ENCODE peak calls at places on chromosomes 7 and 10, in eight cellular contexts. P is neural progenitor cell, X is MM.1S, W is endodermal cell, V is Karpas-422, S is hepatocyte, Q is AG04450, K is ovary. U is an unnamed sample. For H3K9me3, the result is how much of the 10 kb centered on the place peaks cover.

GRCh38 chr10:5285186-5285585 is 79.6 kb upstream of the UCN3 start:
- DNase-seq in P (no peak), X (no peak), W (no peak), V (no peak), S (no peak), Q (no peak), K (no peak), U (no peak)

GRCh38 chr10:73182568-73182967 is 14.6 kb downstream of the FAM149B1 start:
- DNase-seq in P (no peak), X (no peak), W (no peak), V (no peak), S (peak), Q (no peak), K (no peak), U (no peak)

GRCh38 chr7:122886357-122887081 is at the start of gene CADPS2:
- DNase-seq in P (peak), X (peak), W (peak), V (no peak), S (peak), Q (peak), K (peak), U (peak)

GRCh38 chr10:34698979-34699378 is 116.1 kb downstream of the PARD3 start:
- DNase-seq in P (no peak), X (no peak), W (peak), V (no peak), S (no peak), Q (no peak), K (no peak), U (no peak)

GRCh38 chr10:75211007-75211735 is 575 bp downstream of the VDAC2 start:
- DNase-seq in P (no peak), X (peak), W (peak), V (peak), S (peak), Q (no peak), K (no peak), U (no peak)

GRCh38 chr10:70475661-70476060 is 2.9 kb upstream of the PALD1 start:
- DNase-seq in P (no peak), X (no peak), W (no peak), V (no peak), S (no peak), Q (no peak), K (no peak), U (no peak)

GRCh38 chr10:129740532-129741279 is 223.4 kb downstream of the EBF3 start:
- DNase-seq in P (no peak), X (no peak), W (peak), V (no peak), S (no peak), Q (no peak), K (no peak), U (no peak)

GRCh38 chr10:35470535-35470934 is 134.2 kb downstream of the CCNY start:
- DNase-seq in P (peak), X (no peak), W (peak), V (no peak), S (peak), Q (no peak), K (no peak), U (no peak)

GRCh38 chr10:70896551-70896950 is 8.2 kb upstream of the PCBD1 start:
- DNase-seq in P (no peak), X (no peak), W (no peak), V (no peak), S (no peak), Q (no peak), K (no peak), U (no peak)

GRCh38 chr10:124697837-124698559 is 46.2 kb downstream of the FAM53B start:
- DNase-seq in P (peak), X (no peak), W (no peak), V (no peak), S (no peak), Q (no peak), K (no peak), U (no peak)

DNA sequence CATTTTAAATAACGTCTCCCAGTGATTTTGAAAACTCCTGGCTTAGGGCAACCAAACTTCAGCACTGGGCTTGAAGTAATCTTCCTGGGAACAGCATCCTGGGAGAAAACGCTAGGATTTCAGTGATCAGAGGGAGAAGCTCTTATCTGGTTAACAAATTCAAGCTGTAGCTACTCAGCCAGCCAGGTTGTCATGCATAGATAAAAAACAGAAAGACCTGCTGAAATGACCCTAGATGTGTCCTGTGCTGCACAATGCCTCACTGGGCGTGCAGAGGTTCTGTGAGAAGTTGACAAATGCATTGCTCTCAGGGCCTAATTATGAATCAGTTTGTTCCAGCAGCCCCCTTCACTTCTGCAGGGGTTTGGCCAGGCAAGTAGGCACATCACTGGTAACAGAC is 68.9 kb upstream of the CHCHD3 start:
- DNase-seq in P (no peak), X (no peak), W (no peak), V (no peak), S (no peak), Q (no peak), K (no peak), U (no peak)
- H3K27ac ChIP-seq in P (no peak), X (no peak), W (no peak), V (no peak), S (no peak), Q (no peak), K (no peak), U (no peak)

GRCh38 chr10:131081386-131081785 is 230.1 kb downstream of the TCERG1L start:
- DNase-seq in P (no peak), X (no peak), W (no peak), V (peak), S (no peak), Q (no peak), K (peak), U (no peak)

GRCh38 chr10:131082991-131083465 is 228.5 kb downstream of the TCERG1L start:
- DNase-seq in P (no peak), X (no peak), W (no peak), V (no peak), S (no peak), Q (no peak), K (no peak), U (no peak)

GRCh38 chr10:131082201-131082850 is 229.2 kb downstream of the TCERG1L start:
- DNase-seq in P (no peak), X (no peak), W (no peak), V (no peak), S (no peak), Q (no peak), K (no peak), U (peak)

GRCh38 chr10:131080571-131080970 is 230.9 kb downstream of the TCERG1L start:
- DNase-seq in P (no peak), X (no peak), W (no peak), V (no peak), S (no peak), Q (no peak), K (no peak), U (no peak)

DNA sequence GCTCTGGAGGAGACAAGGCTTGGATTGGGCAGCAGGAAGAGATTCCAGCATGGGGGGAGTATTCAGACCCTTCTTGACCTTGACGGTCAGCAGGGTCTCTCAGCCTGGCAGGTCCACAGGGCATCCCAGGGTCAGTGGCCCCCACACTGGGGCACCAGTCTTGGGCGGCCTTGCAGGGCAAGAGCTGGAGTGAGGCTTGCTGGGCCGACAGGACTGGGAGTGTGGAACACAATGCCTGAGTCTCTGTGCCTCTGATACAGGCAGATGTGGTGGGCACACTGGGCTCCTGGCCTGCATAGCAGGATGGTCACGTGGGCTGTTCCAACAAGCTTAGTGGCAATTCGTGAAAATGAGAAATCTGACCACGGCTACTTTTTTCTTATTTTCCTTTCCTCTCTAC is 229.7 kb downstream of the TCERG1L start:
- DNase-seq in P (no peak), X (no peak), W (no peak), V (no peak), S (no peak), Q (no peak), K (peak), U (no peak)
- H3K9me3 ChIP-seq in P (under half), X (under half), W (under half), V (under half), S (under half), Q (half or more), K (under half), U (under half)

DNA sequence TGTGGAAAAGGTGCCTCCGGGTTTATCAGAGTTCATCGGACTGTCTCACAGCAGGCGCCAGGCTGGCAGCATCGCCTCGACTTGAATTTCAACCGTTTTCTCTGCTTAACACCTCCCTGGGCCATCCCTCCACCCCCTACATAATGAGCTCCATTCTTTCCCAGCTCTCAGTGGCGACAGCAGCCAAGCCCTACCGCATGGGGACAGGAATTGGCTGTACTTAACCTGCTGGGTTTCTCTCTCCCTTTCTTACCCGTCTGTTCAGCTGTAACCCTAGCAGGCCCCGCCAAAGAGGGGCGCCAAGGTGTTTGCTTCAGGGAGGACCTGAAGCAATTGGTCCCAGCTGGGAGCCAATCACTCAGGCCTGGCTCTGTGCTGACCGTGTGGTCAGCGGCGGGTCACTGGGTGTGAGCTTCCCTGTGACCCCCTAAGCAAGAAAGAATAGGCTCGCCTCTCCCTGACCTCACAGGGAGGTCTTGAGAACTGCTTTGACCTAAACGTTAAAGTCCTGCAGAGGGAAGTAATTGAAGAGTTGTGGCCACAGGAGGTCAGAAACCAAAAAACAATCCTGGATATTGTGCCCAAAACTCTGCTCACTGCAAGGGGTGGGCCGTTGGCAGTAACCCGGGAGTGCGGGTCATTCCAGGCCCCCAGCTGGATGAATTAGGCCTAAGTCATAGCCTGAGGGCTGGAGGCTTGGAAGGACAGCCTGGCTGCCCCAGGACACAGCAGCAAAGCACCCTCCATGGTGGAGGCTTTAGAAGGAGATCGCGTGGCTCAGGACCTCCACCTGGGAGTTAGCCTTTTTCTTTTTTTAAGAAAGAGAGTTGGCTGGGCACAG is 114.7 kb downstream of the ITIH5 start:
- DNase-seq in P (peak), X (no peak), W (peak), V (no peak), S (no peak), Q (no peak), K (no peak), U (no peak)
- H3K27ac ChIP-seq in P (no peak), X (no peak), W (no peak), V (no peak), S (no peak), Q (no peak), K (no peak), U (no peak)

DNA sequence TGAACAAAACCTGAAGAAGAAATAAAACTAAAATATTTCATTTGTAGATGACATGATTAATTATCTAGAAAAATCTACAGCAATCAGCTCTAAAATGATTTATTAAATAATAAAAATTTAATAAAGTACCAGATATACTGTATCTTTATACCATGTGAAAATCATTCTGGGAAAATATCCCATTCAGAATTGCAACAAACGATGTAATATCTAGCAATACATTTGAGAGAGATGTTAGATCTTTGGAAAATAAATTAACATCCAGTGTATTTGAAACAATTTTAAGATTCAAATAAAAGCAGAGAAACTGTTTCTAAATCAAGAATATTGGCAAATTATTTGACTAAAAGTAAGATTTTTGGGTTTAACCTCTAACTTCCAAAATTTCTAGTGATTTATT is 62.2 kb downstream of the ZEB1 start:
- DNase-seq in P (no peak), X (no peak), W (no peak), V (no peak), S (no peak), Q (no peak), K (no peak), U (no peak)
- H3K9me3 ChIP-seq in P (under half), X (under half), W (under half), V (under half), S (under half), Q (under half), K (under half), U (under half)

DNA sequence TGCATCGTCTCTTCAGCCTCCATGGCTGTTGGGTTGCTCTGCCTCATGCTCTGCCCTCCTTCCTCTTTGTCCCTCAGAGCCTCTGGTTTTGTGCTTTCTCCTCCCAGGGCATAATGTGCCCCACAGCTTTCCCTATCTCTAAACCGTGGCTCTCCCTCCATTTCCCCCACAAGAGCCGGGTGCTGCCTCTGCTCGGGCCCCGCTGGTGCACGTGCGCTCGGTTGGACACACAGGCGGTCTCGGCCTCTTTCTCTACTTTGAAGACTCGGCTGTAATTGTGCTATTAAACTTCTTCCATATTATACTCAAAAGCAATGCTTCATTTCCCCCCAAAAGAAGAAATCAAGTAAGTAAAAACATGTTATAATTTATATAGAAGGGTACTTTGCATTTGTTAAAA is 109.7 kb upstream of the KLF14 start:
- DNase-seq in P (no peak), X (no peak), W (no peak), V (no peak), S (no peak), Q (no peak), K (no peak), U (no peak)
- H3K27ac ChIP-seq in P (no peak), X (no peak), W (no peak), V (no peak), S (no peak), Q (no peak), K (no peak), U (no peak)

DNA sequence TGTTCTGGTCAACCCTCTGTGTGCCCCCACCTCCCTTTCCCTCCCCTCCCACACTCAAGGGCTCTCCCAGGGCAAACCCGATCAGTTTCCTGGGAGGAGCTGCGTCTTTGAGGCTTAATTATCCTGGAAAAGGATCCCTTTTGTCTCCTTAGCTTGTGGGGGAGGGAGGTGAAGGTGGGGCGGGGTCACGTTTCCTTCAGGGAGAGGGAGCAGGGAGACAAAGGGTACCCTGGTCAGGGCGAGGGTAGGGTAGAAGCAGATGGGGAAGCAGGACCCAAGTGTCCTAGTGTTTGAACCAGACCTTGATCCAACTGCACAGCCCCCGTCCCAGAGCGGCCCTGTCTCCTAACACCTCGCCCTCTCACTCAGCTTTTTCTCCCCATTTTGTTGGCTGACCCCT is 90.1 kb downstream of the HIF1AN start:
- DNase-seq in P (peak), X (no peak), W (peak), V (no peak), S (no peak), Q (no peak), K (no peak), U (peak)
- H3K9me3 ChIP-seq in P (under half), X (under half), W (under half), V (under half), S (under half), Q (under half), K (under half), U (under half)

DNA sequence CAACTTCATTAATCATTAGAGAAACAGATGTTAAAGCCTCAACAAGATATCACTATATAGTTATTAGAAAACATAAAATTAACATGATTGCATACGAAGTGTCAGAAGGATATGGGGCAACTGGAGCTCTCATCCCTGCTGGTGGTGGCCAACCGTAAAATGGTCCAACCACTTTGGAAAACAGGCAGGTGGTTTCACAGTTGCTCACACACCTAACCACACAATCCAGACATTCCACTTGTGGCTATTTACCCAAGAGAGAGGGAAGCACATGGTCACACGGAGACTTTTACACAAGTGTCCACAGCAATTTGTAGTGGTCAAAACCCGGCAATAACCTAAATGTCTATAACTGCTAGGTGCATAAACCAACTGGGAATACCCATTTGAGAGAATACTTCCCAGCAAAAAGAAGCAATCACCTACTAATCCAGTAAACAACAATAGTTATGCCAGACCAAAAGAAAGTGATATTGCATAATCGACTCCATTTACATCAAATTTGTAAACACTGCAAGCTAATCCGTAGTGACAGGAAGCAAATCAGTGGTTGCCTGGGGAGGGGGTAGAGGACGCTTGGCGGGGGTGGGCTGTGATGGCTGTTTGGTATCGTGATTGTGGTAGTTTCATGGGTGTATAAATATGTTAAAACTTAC is 91.8 kb downstream of the LARP4B start:
- DNase-seq in P (no peak), X (no peak), W (no peak), V (no peak), S (no peak), Q (no peak), K (no peak), U (no peak)
- H3K27ac ChIP-seq in P (no peak), X (no peak), W (no peak), V (no peak), S (no peak), Q (no peak), K (no peak), U (no peak)

DNA sequence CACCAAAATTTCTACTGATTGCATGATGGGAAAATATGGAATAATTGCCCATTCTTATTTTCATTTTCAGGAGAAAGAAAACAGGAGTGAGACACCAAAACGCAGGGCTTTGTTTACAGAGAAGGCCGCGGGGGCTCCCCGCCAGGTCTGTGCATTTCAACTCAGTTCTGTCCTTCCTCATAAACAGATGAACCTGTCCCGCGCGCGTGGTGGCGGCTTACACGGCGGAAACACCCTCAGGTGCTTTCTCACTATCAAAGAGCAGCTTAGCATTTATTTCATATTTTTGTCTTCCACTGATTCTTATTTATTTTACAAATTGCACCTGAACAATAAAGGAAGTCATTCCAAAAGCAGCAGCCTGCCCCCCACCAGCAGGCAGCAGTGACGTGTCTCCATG is 579.4 kb downstream of the PTPRN2 start:
- DNase-seq in P (no peak), X (no peak), W (no peak), V (no peak), S (no peak), Q (no peak), K (no peak), U (no peak)
- H3K9me3 ChIP-seq in P (under half), X (under half), W (half or more), V (under half), S (under half), Q (half or more), K (under half), U (under half)

DNA sequence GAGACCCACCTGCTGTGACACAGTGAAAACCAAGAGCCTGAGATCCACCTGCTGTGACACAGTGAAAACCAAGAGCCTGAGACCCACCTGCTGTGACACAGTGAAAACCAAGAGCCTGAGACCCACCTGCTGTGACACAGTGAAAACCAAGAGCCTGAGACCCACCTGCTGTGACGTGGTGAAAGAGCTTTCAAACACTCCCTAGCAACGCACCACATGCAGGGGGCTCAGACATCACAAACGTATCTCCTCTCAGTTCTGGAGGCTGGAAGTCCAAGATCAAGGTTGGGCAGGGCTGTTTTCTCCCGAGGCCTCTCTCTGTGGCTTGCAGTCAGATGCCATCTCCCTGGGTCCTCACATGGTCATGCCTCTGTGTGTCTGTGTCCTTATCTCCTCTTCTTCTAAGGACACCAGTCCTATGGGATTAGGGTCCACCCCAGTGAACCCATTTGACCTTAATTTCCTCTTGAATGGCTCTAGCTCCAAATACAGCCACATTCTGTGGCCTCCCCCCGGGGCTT is 43.8 kb downstream of the INSIG1 start:
- DNase-seq in P (no peak), X (no peak), W (no peak), V (no peak), S (no peak), Q (no peak), K (no peak), U (no peak)
- H3K27ac ChIP-seq in P (no peak), X (no peak), W (no peak), V (no peak), S (no peak), Q (no peak), K (no peak), U (no peak)

GRCh38 chr10:107051769-107052168 is 112.7 kb downstream of the SORCS1 start:
- DNase-seq in P (no peak), X (no peak), W (no peak), V (no peak), S (no peak), Q (no peak), K (no peak), U (no peak)

GRCh38 chr10:107059058-107059457 is 105.4 kb downstream of the SORCS1 start:
- DNase-seq in P (no peak), X (no peak), W (no peak), V (no peak), S (no peak), Q (no peak), K (no peak), U (no peak)

GRCh38 chr10:107056160-107056559 is 108.3 kb downstream of the SORCS1 start:
- DNase-seq in P (no peak), X (no peak), W (no peak), V (no peak), S (peak), Q (no peak), K (no peak), U (no peak)

GRCh38 chr10:107059872-107060271 is 104.6 kb downstream of the SORCS1 start:
- DNase-seq in P (no peak), X (no peak), W (no peak), V (no peak), S (no peak), Q (no peak), K (no peak), U (no peak)

GRCh38 chr10:107054469-107055156 is 109.9 kb downstream of the SORCS1 start:
- DNase-seq in P (no peak), X (no peak), W (no peak), V (no peak), S (peak), Q (no peak), K (no peak), U (no peak)
- H3K9me3 ChIP-seq in P (under half), X (under half), W (under half), V (under half), S (under half), Q (under half), K (under half), U (under half)

U was measured in tibial artery.